ENCODE peak calls at places on chromosomes 7 and 10, in eight cellular contexts. V is uterus, K is WTC11, F is psoas muscle, N is thoracic aorta, H is fibroblast of pulmonary artery, T is heart left ventricle, E is fibroblast of villous mesenchyme. P is an unnamed sample.
A peak's percentile ranks its signal among the peaks of the same experiment; 100 is the strongest.

GRCh38 chr7:143375298-143376034 is 5.7 kb upstream of the ZYX start:
- DNase-seq in V (no peak), K (no peak), F (no peak), N (no peak), H (no peak), T (no peak), E (no peak), P (peak; percentile 51)

GRCh38 chr10:78973901-78974408 is 94.8 kb upstream of the ZMIZ1 start:
- DNase-seq in V (peak; percentile 84), K (peak; percentile 82), F (peak; percentile 78), N (no peak), H (peak; percentile 87), T (peak; percentile 84), E (peak; percentile 74), P (no peak)

GRCh38 chr7:46011501-46011900 is 90.4 kb upstream of the IGFBP3 start:
- DNase-seq in V (no peak), K (no peak), F (no peak), N (no peak), H (no peak), T (no peak), E (no peak), P (no peak)

GRCh38 chr10:107971973-107972372 is 807.5 kb upstream of the SORCS1 start:
- DNase-seq in V (no peak), K (no peak), F (no peak), N (no peak), H (peak; percentile 64), T (no peak), E (peak; percentile 82), P (no peak)

GRCh38 chr7:27579565-27579964 is 83.1 kb downstream of the HIBADH start:
- DNase-seq in V (no peak), K (no peak), F (no peak), N (no peak), H (no peak), T (no peak), E (no peak), P (no peak)

GRCh38 chr10:45675388-45675787 is 2.8 kb upstream of the ZFAND4 start:
- DNase-seq in V (no peak), K (no peak), F (no peak), N (no peak), H (no peak), T (no peak), E (no peak), P (no peak)

GRCh38 chr10:132144086-132144485 is 42.7 kb upstream of the DPYSL4 start:
- DNase-seq in V (no peak), K (no peak), F (peak; percentile 8), N (no peak), H (no peak), T (peak; percentile 15), E (no peak), P (peak; percentile 81)

GRCh38 chr7:155011081-155011480 is 8.2 kb upstream of the PAXIP1 start:
- DNase-seq in V (no peak), K (no peak), F (no peak), N (no peak), H (no peak), T (no peak), E (no peak), P (no peak)

GRCh38 chr7:28107960-28108359 is 72.6 kb downstream of the JAZF1 start:
- DNase-seq in V (no peak), K (no peak), F (no peak), N (no peak), H (peak; percentile 42), T (no peak), E (no peak), P (no peak)

GRCh38 chr7:121960678-121961461 is 87.9 kb downstream of the PTPRZ1 start:
- DNase-seq in V (no peak), K (no peak), F (no peak), N (no peak), H (peak; percentile 70), T (no peak), E (peak; percentile 11), P (no peak)

GRCh38 chr10:87622290-87623004 is 37.2 kb upstream of the PAPSS2 start:
- DNase-seq in V (no peak), K (peak; percentile 38), F (no peak), N (no peak), H (no peak), T (no peak), E (no peak), P (no peak)

GRCh38 chr10:119447823-119448546 is 94.5 kb downstream of the RGS10 start:
- DNase-seq in V (no peak), K (no peak), F (no peak), N (no peak), H (no peak), T (peak; percentile 26), E (no peak), P (no peak)
- TF ChIP-seq CTCF in V (no peak), K (no peak), F (no peak), N (no peak), H (no peak), T (no peak), E (no peak), P (no peak)

GRCh38 chr10:69618746-69619145 is 11.3 kb upstream of the FAM241B start:
- DNase-seq in V (no peak), K (no peak), F (no peak), N (no peak), H (no peak), T (no peak), E (no peak), P (no peak)
- TF ChIP-seq CTCF in V (no peak), K (no peak), F (no peak), N (no peak), H (no peak), T (no peak), E (no peak), P (no peak)

GRCh38 chr7:106309352-106309751 is 24.6 kb upstream of the NAMPT start:
- DNase-seq in V (no peak), K (no peak), F (no peak), N (no peak), H (no peak), T (no peak), E (no peak), P (no peak)
- TF ChIP-seq CTCF in V (no peak), K (no peak), F (no peak), N (no peak), H (no peak), T (no peak), E (no peak), P (no peak)

DNA sequence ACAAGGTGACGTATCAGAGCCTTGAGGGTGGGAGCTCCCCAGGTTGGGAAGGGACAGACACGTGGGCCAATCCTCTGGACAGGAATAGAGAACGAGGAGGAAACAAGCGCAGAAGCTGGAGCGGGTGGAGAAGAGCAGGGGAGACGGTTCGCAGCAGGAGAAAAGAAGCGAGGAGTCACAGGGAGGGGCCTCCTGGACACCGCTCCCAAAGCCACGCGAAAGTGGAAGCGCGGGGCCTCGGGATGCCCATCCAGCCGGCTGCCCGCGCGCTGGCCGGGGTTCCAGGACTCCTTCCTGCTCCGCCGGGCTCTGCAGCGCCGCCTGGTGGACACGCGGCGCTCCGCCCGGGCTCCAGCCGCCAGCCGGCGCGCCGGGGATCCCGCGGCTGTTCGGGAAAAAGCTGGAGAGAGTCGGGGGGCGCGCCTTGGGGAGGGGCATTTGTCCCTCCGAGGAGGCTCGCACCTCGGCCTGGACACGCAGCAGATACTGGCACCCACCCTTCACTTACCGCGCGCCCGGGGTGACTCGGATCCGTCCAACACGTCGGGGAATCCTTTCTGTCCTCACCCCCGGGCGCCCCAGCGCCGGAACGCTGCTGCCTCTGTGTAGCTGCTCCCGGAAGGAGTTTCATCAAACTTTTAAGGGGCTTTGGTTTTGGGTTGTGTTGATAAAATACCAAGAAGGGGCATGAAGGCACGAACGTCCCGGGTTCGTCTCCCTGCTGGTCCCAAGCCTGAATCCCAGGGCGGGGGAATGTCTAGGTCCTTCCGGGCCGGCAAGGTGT is 6.2 kb downstream of the ZNF503 start:
- DNase-seq in V (peak; percentile 61), K (peak; percentile 71), F (peak; percentile 70), N (no peak), H (no peak), T (peak; percentile 63), E (no peak), P (peak; percentile 89)
- TF ChIP-seq CTCF in V (peak; percentile 96), K (peak; percentile 98), F (peak; percentile 84), N (peak; percentile 89), H (peak; percentile 25), T (peak; percentile 92), E (peak; percentile 66), P (peak; percentile 97)

P was measured in chondrocyte.